ENCODE peak calls at places on chromosome 13, in five cellular contexts. T is left colon; E is activated effector memory CD4-positive, alpha-beta T cell treated with Interleukin-2 at 50 U/mL for 16 hours; X is stimulated activated naive B cell treated with anti-CD40 and anti-IgM and Interleukin-4, amounts not matched to agents 10 μg/mL and 1 μg/mL and 100 μg/mL, for 72 hours; B is EL. I is an unnamed sample.

GRCh38 chr13:42876810-42877550 is 95.6 kb downstream of the FAM216B start:
- DNase-seq in T (no peak), E (no peak), X (no peak), B (peak; percentile 54), I (no peak)

GRCh38 chr13:53105881-53106280 is 77.3 kb downstream of the OLFM4 start:
- DNase-seq in T (no peak), E (no peak), X (no peak), B (no peak), I (no peak)

GRCh38 chr13:80037505-80037888 is 303.4 kb downstream of the SPRY2 start:
- DNase-seq in T (no peak), E (no peak), X (no peak), B (peak; percentile 91), I (no peak)

GRCh38 chr13:26784704-26785639 is 24.4 kb upstream of the GPR12 start:
- DNase-seq in T (no peak), E (no peak), X (peak; percentile 46), B (no peak), I (no peak)

GRCh38 chr13:51600703-51601102 is 16.4 kb downstream of the WDFY2 start:
- DNase-seq in T (no peak), E (no peak), X (no peak), B (no peak), I (no peak)

GRCh38 chr13:101453784-101454201 is 1.3 kb downstream of the ITGBL1 start:
- DNase-seq in T (no peak), E (no peak), X (no peak), B (peak; percentile 44), I (no peak)

GRCh38 chr13:28684257-28684656 is 25.3 kb downstream of the POMP start:
- DNase-seq in T (peak; percentile 60), E (no peak), X (no peak), B (no peak), I (no peak)

GRCh38 chr13:98350746-98351330 is 173.8 kb upstream of the RNF113B start:
- DNase-seq in T (no peak), E (no peak), X (no peak), B (no peak), I (no peak)

GRCh38 chr13:36028359-36028758 is 102.8 kb downstream of the DCLK1 start:
- DNase-seq in T (no peak), E (no peak), X (no peak), B (no peak), I (no peak)

GRCh38 chr13:93248627-93249047 is 22.0 kb downstream of the GPC6 start:
- DNase-seq in T (no peak), E (no peak), X (no peak), B (peak; percentile 33), I (no peak)

GRCh38 chr13:28609936-28610335 is 49.0 kb upstream of the POMP start:
- DNase-seq in T (no peak), E (no peak), X (no peak), B (peak; percentile 93), I (no peak)

GRCh38 chr13:75415720-75416119 is 66.2 kb downstream of the TBC1D4 start:
- DNase-seq in T (no peak), E (no peak), X (no peak), B (peak; percentile 71), I (no peak)

GRCh38 chr13:85286081-85286480 is 513.1 kb downstream of the SLITRK6 start:
- DNase-seq in T (no peak), E (no peak), X (no peak), B (peak; percentile 14), I (no peak)

GRCh38 chr13:92390217-92390616 is 836.4 kb upstream of the GPC6 start:
- DNase-seq in T (no peak), E (no peak), X (no peak), B (no peak), I (no peak)

GRCh38 chr13:41053384-41053826 is 7.9 kb upstream of the WBP4 start:
- DNase-seq in T (no peak), E (no peak), X (peak; percentile 66), B (peak; percentile 34), I (no peak)

GRCh38 chr13:43331676-43332075 is 308.3 kb downstream of the DNAJC15 start:
- DNase-seq in T (no peak), E (no peak), X (no peak), B (no peak), I (no peak)

GRCh38 chr13:80630685-80631121 is 289.8 kb upstream of the SPRY2 start:
- DNase-seq in T (no peak), E (no peak), X (no peak), B (no peak), I (no peak)